ENCODE peak calls at places on chromosomes 2 and 18, in six cellular contexts. I is lung, L is neural crest cell, A is left ventricle myocardium inferior, B is endothelial cell, V is foreskin fibroblast. P is an unnamed sample.

GRCh38 chr2:151302879-151303278 is 13.4 kb upstream of the NMI start:
- DNase-seq in A (no peak), V (peak), I (no peak), B (no peak), L (no peak), P (peak)

GRCh38 chr2:8663997-8664396 is 17.9 kb upstream of the ID2 start:
- DNase-seq in L (no peak), I (no peak), V (no peak), A (no peak), B (no peak), P (no peak)

GRCh38 chr18:77062518-77063003 is 70.0 kb downstream of the MBP start:
- DNase-seq in V (no peak), L (no peak), B (no peak), A (no peak), I (no peak), P (no peak)

GRCh38 chr2:7666561-7667259 is 749.5 kb downstream of the RNF144A start:
- DNase-seq in B (no peak), V (no peak), A (no peak), L (no peak), I (no peak), P (no peak)

GRCh38 chr2:200306969-200307811 is 697 bp downstream of the SPATS2L start:
- DNase-seq in A (peak), B (peak), V (peak), L (peak), I (peak), P (no peak)

GRCh38 chr2:173708757-173709156 is 256.4 kb downstream of the SP3 start:
- DNase-seq in B (no peak), I (no peak), L (no peak), A (no peak), V (no peak), P (no peak)

GRCh38 chr18:47930086-47930843 is at the start of gene SMAD2:
- DNase-seq in V (peak), L (peak), B (peak), A (peak), I (peak), P (peak)

GRCh38 chr18:30328839-30329238 is 713.7 kb downstream of the DSC3 start:
- DNase-seq in A (no peak), B (no peak), L (no peak), I (no peak), V (no peak), P (peak)

GRCh38 chr2:240453461-240454030 is 18.1 kb downstream of the GPC1 start:
- DNase-seq in I (no peak), A (no peak), L (no peak), B (no peak), V (no peak), P (no peak)

GRCh38 chr2:10919776-10920606 is 8.3 kb downstream of the KCNF1 start:
- DNase-seq in B (no peak), A (no peak), L (no peak), V (no peak), I (no peak), P (no peak)

GRCh38 chr2:236546561-236546961 is 23.1 kb upstream of the ACKR3 start:
- DNase-seq in V (no peak), L (no peak), I (no peak), B (no peak), A (no peak), P (no peak)

GRCh38 chr2:231684314-231685223 is 23.8 kb upstream of the PTMA start:
- DNase-seq in B (no peak), L (no peak), V (no peak), A (peak), I (no peak), P (no peak)

GRCh38 chr2:100906131-100906530 is 86.2 kb downstream of the NPAS2 start:
- DNase-seq in A (no peak), I (no peak), B (no peak), V (no peak), L (no peak), P (no peak)

GRCh38 chr2:196168181-196168580 is 3.2 kb downstream of the STK17B start:
- DNase-seq in A (no peak), I (no peak), B (no peak), L (no peak), V (peak), P (peak)

GRCh38 chr2:144510206-144510991 is 9.5 kb downstream of the ZEB2 start:
- DNase-seq in I (no peak), B (no peak), A (no peak), L (no peak), V (peak), P (no peak)

GRCh38 chr2:144513388-144514100 is 6.4 kb downstream of the ZEB2 start:
- DNase-seq in A (no peak), I (no peak), B (no peak), V (peak), L (no peak), P (no peak)

GRCh38 chr2:144511222-144511855 is 8.6 kb downstream of the ZEB2 start:
- DNase-seq in A (no peak), V (no peak), I (no peak), B (no peak), L (no peak), P (no peak)

GRCh38 chr2:144512421-144513272 is 7.3 kb downstream of the ZEB2 start:
- DNase-seq in I (no peak), A (no peak), L (no peak), B (no peak), V (peak), P (no peak)

GRCh38 chr2:144511945-144512344 is 8.0 kb downstream of the ZEB2 start:
- DNase-seq in A (no peak), I (no peak), L (no peak), B (no peak), V (peak), P (no peak)
- TF ChIP-seq CTCF in A (no peak), I (no peak), L (no peak), B (no peak), V (peak), P (no peak)

DNA sequence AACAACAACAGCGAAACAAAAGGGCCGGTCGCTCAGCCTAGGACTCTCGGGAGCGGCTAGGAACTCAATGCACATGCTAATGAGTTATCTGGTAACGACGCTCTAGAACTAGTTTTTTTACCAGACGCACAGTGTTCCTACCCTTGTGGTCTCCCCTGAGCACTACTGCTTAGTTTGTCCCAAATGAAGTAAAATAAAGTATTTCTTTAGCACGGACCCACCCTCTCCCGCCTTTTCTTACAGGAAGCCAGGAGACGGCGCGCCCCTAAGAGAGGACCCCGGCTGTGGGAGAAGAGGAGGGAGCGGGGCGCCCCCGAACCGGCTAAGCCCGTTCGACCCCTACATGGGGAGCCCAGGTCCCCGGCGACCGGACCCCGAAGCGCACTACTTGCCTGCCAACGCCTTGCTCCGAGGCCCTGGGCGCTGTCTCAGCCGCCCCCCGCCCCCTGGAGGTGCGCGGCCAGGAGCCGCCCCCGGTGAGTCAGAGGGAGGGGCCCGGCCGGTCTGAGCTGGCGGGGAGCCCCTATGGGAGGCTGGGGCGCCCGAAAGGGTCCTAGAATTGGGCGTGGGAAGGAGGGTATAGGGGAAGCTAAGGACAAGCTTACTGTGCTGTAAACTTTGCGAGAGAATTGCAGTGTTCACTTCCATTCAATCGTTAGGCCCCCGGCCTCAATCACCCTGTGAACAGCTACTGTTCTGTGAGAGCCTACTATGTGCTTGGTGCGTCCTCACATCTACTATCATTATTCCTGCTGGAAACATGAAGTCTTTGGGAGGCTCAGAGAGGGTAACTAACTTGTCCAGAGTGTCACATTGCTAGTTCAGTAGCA is 3.6 kb upstream of the CAPG start:
- DNase-seq in B (peak), L (no peak), A (no peak), I (no peak), V (peak), P (peak)
- TF ChIP-seq CTCF in B (peak), L (peak), A (no peak), I (no peak), V (no peak), P (no peak)

DNA sequence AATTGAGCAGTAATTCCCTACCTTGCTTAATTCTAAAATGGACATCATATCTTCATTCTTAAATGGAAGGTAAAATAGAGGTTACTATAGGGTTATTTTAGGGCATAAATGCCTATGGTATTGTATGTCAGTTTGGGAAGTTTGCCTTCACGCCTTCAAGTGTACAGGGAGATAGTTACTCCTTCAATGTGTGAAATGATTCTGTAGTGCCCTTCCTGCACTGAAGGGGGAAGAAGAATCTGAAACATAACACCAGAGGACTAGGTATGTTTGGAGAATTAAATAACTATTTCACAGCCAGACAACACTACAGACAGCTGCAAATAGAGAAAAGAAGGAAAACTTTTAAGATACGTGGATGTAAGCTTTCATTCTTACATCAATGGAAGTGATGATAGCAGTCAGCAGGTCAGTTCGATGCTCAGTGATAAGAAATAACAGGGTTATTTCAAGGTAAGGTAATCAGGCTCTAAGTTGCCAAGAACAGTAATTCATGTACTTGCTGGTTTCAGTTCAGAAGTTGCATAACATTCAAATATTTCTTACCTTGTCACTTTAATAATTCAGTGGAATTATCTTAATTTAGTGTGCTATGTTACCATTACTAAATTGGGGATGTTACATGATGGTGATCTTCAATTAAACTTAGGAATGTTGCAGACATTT is 4.0 kb downstream of the PKP4 start:
- DNase-seq in B (no peak), A (no peak), L (no peak), V (no peak), I (no peak), P (peak)
- TF ChIP-seq CTCF in B (no peak), A (peak), L (peak), V (peak), I (no peak), P (no peak)

DNA sequence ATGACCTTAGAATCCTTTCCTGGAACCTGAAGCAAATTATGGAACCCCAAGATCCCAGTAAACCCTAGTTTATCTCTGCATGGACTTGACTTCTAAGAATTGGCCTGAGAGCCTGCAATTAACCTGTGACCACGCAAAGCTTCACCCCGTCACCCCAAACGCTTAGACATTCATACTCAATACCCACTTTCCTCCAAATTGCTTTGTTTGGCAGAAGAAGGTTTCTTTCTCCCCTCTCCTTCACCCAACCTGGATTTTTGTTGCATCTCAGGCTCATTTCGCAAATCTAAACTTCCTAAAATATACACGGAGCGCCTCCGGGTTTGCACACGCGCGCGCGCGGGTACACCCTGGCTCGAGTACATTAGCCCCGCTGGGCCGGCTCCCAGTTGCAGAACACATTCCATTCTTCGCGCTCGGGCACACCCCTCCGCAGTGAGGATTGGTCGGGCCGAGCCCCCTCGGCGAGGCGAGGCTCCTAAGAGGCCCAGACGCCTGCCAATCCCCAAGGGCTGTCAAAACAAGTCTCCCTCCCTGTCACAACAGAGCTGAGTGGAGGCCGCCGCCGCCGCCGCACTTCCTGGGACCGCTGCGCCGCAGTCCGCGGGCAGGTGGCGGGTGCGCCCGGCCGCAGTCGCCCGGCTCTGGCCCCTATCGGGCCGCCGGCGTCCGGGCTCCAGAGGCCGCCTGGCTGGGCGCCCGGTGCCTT is at the start of gene PLCL1:
- DNase-seq in A (peak), V (peak), I (peak), B (peak), L (peak), P (peak)
- TF ChIP-seq CTCF in A (peak), V (no peak), I (no peak), B (no peak), L (no peak), P (no peak)

DNA sequence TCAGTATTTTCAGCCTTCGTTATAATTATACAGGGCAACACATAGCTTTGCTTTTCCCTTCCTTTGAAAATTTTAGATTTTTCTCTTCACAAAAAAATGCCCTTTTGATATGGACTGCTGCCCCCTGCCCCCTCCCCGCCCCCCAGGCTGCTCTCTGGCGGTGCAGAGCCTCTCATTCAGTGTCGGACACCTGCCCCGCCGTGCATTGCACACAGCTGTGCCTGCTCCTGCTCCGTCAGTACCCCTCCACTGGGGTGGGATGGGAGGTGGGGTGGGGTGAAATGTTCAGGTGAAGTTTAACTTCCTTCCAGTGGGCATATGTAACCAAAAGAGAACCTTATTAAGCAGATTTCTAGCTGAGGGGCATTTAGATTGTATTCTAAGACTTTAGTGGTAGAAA is 148.0 kb downstream of the CCDC85A start:
- DNase-seq in L (no peak), I (no peak), A (no peak), B (no peak), V (no peak), P (no peak)
- TF ChIP-seq CTCF in L (no peak), I (no peak), A (no peak), B (no peak), V (no peak), P (no peak)

GRCh38 chr2:106863387-106863786 is 22.6 kb downstream of the ST6GAL2 start:
- DNase-seq in B (no peak), V (peak), A (no peak), I (no peak), L (no peak), P (no peak)
- TF ChIP-seq CTCF in B (no peak), V (peak), A (peak), I (no peak), L (no peak), P (peak)

GRCh38 chr2:128260239-128261138 is 58.2 kb downstream of the HS6ST1 start:
- DNase-seq in I (peak), L (peak), B (peak), A (no peak), V (peak), P (peak)
- TF ChIP-seq CTCF in I (no peak), L (no peak), B (no peak), A (peak), V (peak), P (peak)

GRCh38 chr18:72651033-72651432 is 106.9 kb upstream of the CBLN2 start:
- DNase-seq in I (no peak), B (no peak), L (no peak), A (no peak), V (no peak), P (no peak)

GRCh38 chr18:72648079-72648478 is 103.9 kb upstream of the CBLN2 start:
- DNase-seq in B (no peak), L (no peak), I (no peak), V (no peak), A (no peak), P (no peak)

DNA sequence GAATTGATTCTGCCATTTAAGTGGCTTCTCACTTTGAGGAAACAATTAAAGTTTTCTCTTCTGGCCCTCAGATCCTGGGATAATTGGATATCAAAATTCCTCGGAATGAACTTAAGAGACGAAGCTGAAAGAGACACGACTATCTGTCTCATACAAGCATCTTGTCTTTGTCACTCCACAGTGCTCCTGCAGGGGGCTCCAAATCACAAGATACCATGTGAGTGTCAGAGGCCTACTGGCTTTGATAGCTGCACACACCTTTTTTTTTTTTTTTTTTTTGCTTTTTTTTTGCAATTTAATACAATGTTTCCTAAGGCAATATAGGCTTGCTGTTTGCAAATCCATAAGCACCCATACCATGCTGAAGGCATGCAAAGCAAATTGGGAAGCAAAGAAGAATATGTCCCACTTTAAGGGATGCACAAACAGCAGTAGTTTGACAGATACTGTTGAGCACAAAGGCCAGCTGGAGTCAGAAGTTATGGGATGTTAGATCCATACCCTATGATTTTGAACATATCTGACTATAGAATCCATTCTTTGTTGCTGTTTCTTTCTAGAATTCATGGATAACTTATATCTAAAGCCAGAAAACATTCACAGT is 109.0 kb upstream of the CBLN2 start:
- DNase-seq in L (peak), A (no peak), V (no peak), B (peak), I (no peak), P (peak)
- TF ChIP-seq CTCF in L (peak), A (peak), V (no peak), B (peak), I (no peak), P (peak)